ENCODE peak calls at places on chromosomes 7 and 10, in eight cellular contexts. J, U, A, I, N, D, F and O are unnamed samples.

GRCh38 chr10:2978111-2978510 is 89.2 kb upstream of the PFKP start:
- DNase-seq in J (peak), I (no peak), A (peak), U (no peak), D (no peak), F (no peak), N (peak), O (no peak)

GRCh38 chr10:7519351-7519750 is 108.5 kb upstream of the SFMBT2 start:
- DNase-seq in N (no peak), A (no peak), U (no peak), J (peak), I (no peak), D (no peak), F (no peak), O (no peak)

GRCh38 chr10:97762816-97763215 is 9.0 kb downstream of the SFRP5 start:
- DNase-seq in A (peak), N (no peak), I (no peak), D (peak), J (no peak), F (no peak), U (no peak), O (no peak)

GRCh38 chr10:49313501-49314070 is 14.6 kb downstream of the C10orf71 start:
- DNase-seq in A (no peak), F (no peak), J (no peak), U (no peak), I (no peak), N (no peak), D (no peak), O (no peak)

GRCh38 chr7:37081436-37081835 is 357.1 kb upstream of the AOAH start:
- DNase-seq in F (no peak), N (no peak), U (no peak), A (no peak), I (peak), J (peak), D (no peak), O (no peak)

GRCh38 chr10:8473205-8473604 is 418.7 kb downstream of the GATA3 start:
- DNase-seq in J (no peak), I (no peak), A (no peak), F (no peak), N (no peak), U (no peak), D (no peak), O (no peak)

GRCh38 chr10:131570716-131571307 is 259.3 kb upstream of the TCERG1L start:
- DNase-seq in J (no peak), F (no peak), A (no peak), D (no peak), U (no peak), N (no peak), I (peak), O (no peak)

GRCh38 chr10:103265712-103266329 is 11.1 kb upstream of the INA start:
- DNase-seq in U (no peak), J (peak), D (peak), N (peak), F (peak), A (peak), I (peak), O (no peak)

GRCh38 chr7:42574693-42575084 is 337.2 kb downstream of the C7orf25 start:
- DNase-seq in D (no peak), A (no peak), F (no peak), U (no peak), N (peak), J (peak), I (no peak), O (no peak)

GRCh38 chr7:113289140-113289740 is 170.9 kb upstream of the SMIM30 start:
- DNase-seq in I (no peak), J (peak), N (peak), A (peak), U (no peak), D (no peak), F (no peak), O (no peak)

GRCh38 chr7:151814400-151814914 is 62.5 kb downstream of the PRKAG2 start:
- DNase-seq in A (no peak), I (no peak), J (no peak), N (no peak), F (no peak), D (peak), U (no peak), O (no peak)

GRCh38 chr7:79096361-79096805 is 357.1 kb downstream of the MAGI2 start:
- DNase-seq in F (no peak), N (no peak), A (peak), U (no peak), D (no peak), I (no peak), J (no peak), O (no peak)

GRCh38 chr10:74213571-74214162 is 62.6 kb downstream of the ADK start:
- DNase-seq in F (no peak), U (no peak), D (peak), A (peak), I (peak), J (peak), N (peak), O (no peak)

GRCh38 chr7:124701955-124702354 is 63.6 kb downstream of the GPR37 start:
- DNase-seq in U (no peak), J (peak), N (peak), D (no peak), I (no peak), F (no peak), A (peak), O (no peak)

GRCh38 chr7:128672927-128673517 is 930 bp downstream of the GARIN1A start:
- DNase-seq in F (no peak), I (no peak), A (peak), U (no peak), N (peak), D (peak), J (peak), O (no peak)

GRCh38 chr7:143979359-143979758 is 20.8 kb upstream of the OR6B1 start:
- DNase-seq in J (peak), D (no peak), N (peak), A (peak), F (no peak), U (no peak), I (no peak), O (no peak)

GRCh38 chr7:96135241-96135640 is 186.7 kb downstream of the SLC25A13 start:
- DNase-seq in U (peak), J (peak), I (no peak), D (no peak), A (no peak), F (no peak), N (no peak), O (no peak)

GRCh38 chr7:100418930-100419659 is 9.4 kb downstream of the ZCWPW1 start:
- DNase-seq in F (no peak), U (no peak), D (no peak), J (no peak), N (no peak), I (no peak), A (no peak), O (no peak)

GRCh38 chr10:101136007-101136707 is 5.1 kb downstream of the TLX1 start:
- DNase-seq in F (no peak), N (no peak), U (no peak), I (no peak), D (no peak), A (no peak), J (no peak), O (no peak)

GRCh38 chr7:326845-327304 is 36.9 kb downstream of the FOXL3 start:
- DNase-seq in I (peak), U (peak), A (no peak), J (no peak), D (no peak), N (peak), F (peak), O (no peak)

GRCh38 chr7:44100458-44101303 is 3.5 kb upstream of the AEBP1 start:
- DNase-seq in F (no peak), J (no peak), I (no peak), U (no peak), A (peak), N (peak), D (no peak), O (no peak)

GRCh38 chr10:13271552-13272163 is 28.2 kb downstream of the PHYH start:
- DNase-seq in D (peak), F (no peak), J (peak), A (no peak), N (peak), I (peak), U (no peak), O (peak)

GRCh38 chr7:151743481-151743983 is 133.4 kb downstream of the PRKAG2 start:
- DNase-seq in I (no peak), N (no peak), F (no peak), J (no peak), U (no peak), A (no peak), D (no peak), O (no peak)

GRCh38 chr7:135979674-135980660 is 2.8 kb upstream of the MTPN start:
- DNase-seq in D (no peak), U (no peak), F (no peak), I (no peak), N (peak), J (peak), A (peak), O (no peak)

GRCh38 chr7:99201027-99201426 is 6.9 kb downstream of the KPNA7 start:
- DNase-seq in I (no peak), U (peak), A (peak), D (no peak), J (peak), N (peak), F (no peak), O (no peak)

GRCh38 chr7:79778786-79779382 is 325.4 kb upstream of the MAGI2 start:
- DNase-seq in U (no peak), F (no peak), A (peak), N (peak), J (peak), D (no peak), I (no peak), O (no peak)

GRCh38 chr7:101814081-101814995 is 3.1 kb upstream of the CUX1 start:
- DNase-seq in D (peak), N (peak), J (peak), U (no peak), A (peak), I (peak), F (peak), O (peak)

GRCh38 chr7:22447759-22448158 is 52.2 kb downstream of the STEAP1B start:
- DNase-seq in U (no peak), J (no peak), I (no peak), F (no peak), N (no peak), A (no peak), D (no peak), O (no peak)

GRCh38 chr7:15323545-15323944 is 238.3 kb downstream of the AGMO start:
- DNase-seq in A (no peak), F (no peak), U (no peak), I (no peak), N (peak), D (no peak), J (no peak), O (no peak)

GRCh38 chr7:27689045-27689877 is 26.6 kb upstream of the HIBADH start:
- DNase-seq in D (peak), U (no peak), A (no peak), I (peak), N (no peak), J (peak), F (no peak), O (no peak)

GRCh38 chr7:27185013-27185707 is at the start of gene HOXA11:
- DNase-seq in F (no peak), I (peak), D (no peak), A (no peak), J (no peak), N (peak), U (no peak), O (no peak)

GRCh38 chr7:36280840-36281812 is 108.5 kb upstream of the ANLN start:
- DNase-seq in I (peak), U (no peak), J (peak), F (no peak), D (peak), A (peak), N (peak), O (no peak)

GRCh38 chr10:78751716-78752115 is 317.1 kb upstream of the ZMIZ1 start:
- DNase-seq in J (no peak), A (no peak), D (no peak), N (no peak), I (no peak), U (no peak), F (no peak), O (no peak)

GRCh38 chr10:78752251-78752650 is 316.5 kb upstream of the ZMIZ1 start:
- DNase-seq in N (no peak), D (no peak), A (no peak), U (no peak), F (no peak), I (no peak), J (no peak), O (no peak)

GRCh38 chr10:78754269-78755074 is 314.3 kb upstream of the ZMIZ1 start:
- DNase-seq in J (no peak), A (peak), F (no peak), I (no peak), N (peak), D (no peak), U (no peak), O (no peak)

GRCh38 chr10:78750418-78750817 is 318.3 kb upstream of the ZMIZ1 start:
- DNase-seq in A (peak), F (no peak), D (no peak), J (no peak), U (no peak), N (no peak), I (no peak), O (no peak)

GRCh38 chr10:78752708-78753107 is 316.1 kb upstream of the ZMIZ1 start:
- DNase-seq in J (no peak), D (no peak), F (no peak), U (no peak), N (no peak), I (no peak), A (no peak), O (no peak)
- TF ChIP-seq CTCF in J (no peak), D (no peak), F (no peak), U (no peak), N (no peak), I (no peak), A (no peak), O (no peak)

GRCh38 chr10:34156781-34157425 is 658.2 kb downstream of the PARD3 start:
- DNase-seq in J (peak), U (no peak), D (no peak), N (peak), A (peak), F (no peak), I (no peak), O (no peak)
- TF ChIP-seq CTCF in J (peak), U (peak), D (no peak), N (peak), A (peak), F (no peak), I (no peak), O (no peak)

GRCh38 chr7:158543401-158543680 is 44.3 kb downstream of the PTPRN2 start:
- DNase-seq in N (no peak), I (no peak), D (no peak), F (no peak), U (no peak), J (no peak), A (no peak), O (no peak)
- TF ChIP-seq CTCF in N (no peak), I (no peak), D (no peak), F (no peak), U (no peak), J (no peak), A (no peak), O (no peak)

GRCh38 chr10:86840498-86840897 is 84.1 kb downstream of the BMPR1A start:
- DNase-seq in A (no peak), D (no peak), I (no peak), F (no peak), N (no peak), U (no peak), J (no peak), O (no peak)
- TF ChIP-seq CTCF in A (no peak), D (no peak), I (no peak), F (no peak), N (no peak), U (no peak), J (no peak), O (no peak)